ENCODE peak calls at places on chromosomes 11 and 22, in ten cellular contexts. One of them, this sample, is unnamed.

GRCh38 chr11:67287355-67288197 is 1.5 kb upstream of the ANKRD13D start:
- DNase-seq in naive thymus-derived CD4-positive, alpha-beta T cell: no peak
- DNase-seq in B cell: no peak
- DNase-seq in H1: no peak
- DNase-seq in lower lobe of right lung: peak
- DNase-seq in ELR: no peak
- DNase-seq in progenitor cell of endocrine pancreas: no peak
- DNase-seq in GM12865: no peak
- DNase-seq in NCI-H2107: no peak
- DNase-seq in naive B cell: no peak
- DNase-seq in this sample: no peak

GRCh38 chr11:123211981-123212380 is 16.9 kb upstream of the CLMP start:
- DNase-seq in naive thymus-derived CD4-positive, alpha-beta T cell: no peak
- DNase-seq in B cell: no peak
- DNase-seq in H1: peak
- DNase-seq in lower lobe of right lung: no peak
- DNase-seq in ELR: peak
- DNase-seq in progenitor cell of endocrine pancreas: no peak
- DNase-seq in GM12865: no peak
- DNase-seq in NCI-H2107: no peak
- DNase-seq in naive B cell: no peak
- DNase-seq in this sample: no peak

GRCh38 chr11:61854966-61855714 is 27.0 kb downstream of the FADS2 start:
- DNase-seq in naive thymus-derived CD4-positive, alpha-beta T cell: no peak
- DNase-seq in B cell: no peak
- DNase-seq in H1: no peak
- DNase-seq in lower lobe of right lung: no peak
- DNase-seq in ELR: no peak
- DNase-seq in progenitor cell of endocrine pancreas: no peak
- DNase-seq in GM12865: no peak
- DNase-seq in NCI-H2107: no peak
- DNase-seq in naive B cell: no peak
- DNase-seq in this sample: no peak

GRCh38 chr11:76339217-76339616 is 41.7 kb downstream of the THAP12 start:
- DNase-seq in naive thymus-derived CD4-positive, alpha-beta T cell: no peak
- DNase-seq in B cell: no peak
- DNase-seq in H1: no peak
- DNase-seq in lower lobe of right lung: peak
- DNase-seq in ELR: no peak
- DNase-seq in progenitor cell of endocrine pancreas: no peak
- DNase-seq in GM12865: peak
- DNase-seq in NCI-H2107: no peak
- DNase-seq in naive B cell: no peak
- DNase-seq in this sample: no peak

GRCh38 chr22:46948411-46949144 is 186.1 kb downstream of the TBC1D22A start:
- DNase-seq in naive thymus-derived CD4-positive, alpha-beta T cell: no peak
- DNase-seq in B cell: no peak
- DNase-seq in H1: no peak
- DNase-seq in lower lobe of right lung: no peak
- DNase-seq in ELR: no peak
- DNase-seq in progenitor cell of endocrine pancreas: no peak
- DNase-seq in GM12865: no peak
- DNase-seq in NCI-H2107: no peak
- DNase-seq in naive B cell: no peak
- DNase-seq in this sample: no peak

GRCh38 chr22:44449683-44450425 is 48.2 kb downstream of the RTL6 start:
- DNase-seq in naive thymus-derived CD4-positive, alpha-beta T cell: no peak
- DNase-seq in B cell: no peak
- DNase-seq in H1: no peak
- DNase-seq in lower lobe of right lung: no peak
- DNase-seq in ELR: no peak
- DNase-seq in progenitor cell of endocrine pancreas: no peak
- DNase-seq in GM12865: no peak
- DNase-seq in NCI-H2107: no peak
- DNase-seq in naive B cell: no peak
- DNase-seq in this sample: no peak

GRCh38 chr11:108880510-108880909 is 215.6 kb downstream of the DDX10 start:
- DNase-seq in naive thymus-derived CD4-positive, alpha-beta T cell: no peak
- DNase-seq in B cell: no peak
- DNase-seq in H1: no peak
- DNase-seq in lower lobe of right lung: no peak
- DNase-seq in ELR: no peak
- DNase-seq in progenitor cell of endocrine pancreas: no peak
- DNase-seq in GM12865: no peak
- DNase-seq in NCI-H2107: no peak
- DNase-seq in naive B cell: no peak
- DNase-seq in this sample: no peak

GRCh38 chr11:114180301-114181055 is 115.7 kb upstream of the NNMT start:
- DNase-seq in naive thymus-derived CD4-positive, alpha-beta T cell: no peak
- DNase-seq in B cell: no peak
- DNase-seq in H1: no peak
- DNase-seq in lower lobe of right lung: peak
- DNase-seq in ELR: no peak
- DNase-seq in progenitor cell of endocrine pancreas: no peak
- DNase-seq in GM12865: no peak
- DNase-seq in NCI-H2107: no peak
- DNase-seq in naive B cell: no peak
- DNase-seq in this sample: peak

GRCh38 chr22:23089633-23090032 is 19.3 kb downstream of the GNAZ start:
- DNase-seq in naive thymus-derived CD4-positive, alpha-beta T cell: no peak
- DNase-seq in B cell: no peak
- DNase-seq in H1: no peak
- DNase-seq in lower lobe of right lung: no peak
- DNase-seq in ELR: no peak
- DNase-seq in progenitor cell of endocrine pancreas: no peak
- DNase-seq in GM12865: no peak
- DNase-seq in NCI-H2107: no peak
- DNase-seq in naive B cell: no peak
- DNase-seq in this sample: no peak

GRCh38 chr11:64185323-64186204 is at the start of gene STIP1:
- DNase-seq in naive thymus-derived CD4-positive, alpha-beta T cell: peak
- DNase-seq in B cell: peak
- DNase-seq in H1: peak
- DNase-seq in lower lobe of right lung: peak
- DNase-seq in ELR: peak
- DNase-seq in progenitor cell of endocrine pancreas: peak
- DNase-seq in GM12865: peak
- DNase-seq in NCI-H2107: peak
- DNase-seq in naive B cell: peak
- DNase-seq in this sample: peak

GRCh38 chr11:120017582-120017981 is 120.3 kb downstream of the TRIM29 start:
- DNase-seq in naive thymus-derived CD4-positive, alpha-beta T cell: no peak
- DNase-seq in B cell: no peak
- DNase-seq in H1: no peak
- DNase-seq in lower lobe of right lung: no peak
- DNase-seq in ELR: no peak
- DNase-seq in progenitor cell of endocrine pancreas: no peak
- DNase-seq in GM12865: no peak
- DNase-seq in NCI-H2107: peak
- DNase-seq in naive B cell: no peak
- DNase-seq in this sample: no peak

GRCh38 chr22:45336971-45337431 is 27.3 kb downstream of the FAM118A start:
- DNase-seq in naive thymus-derived CD4-positive, alpha-beta T cell: no peak
- DNase-seq in B cell: no peak
- DNase-seq in H1: no peak
- DNase-seq in lower lobe of right lung: peak
- DNase-seq in ELR: no peak
- DNase-seq in progenitor cell of endocrine pancreas: no peak
- DNase-seq in GM12865: no peak
- DNase-seq in NCI-H2107: no peak
- DNase-seq in naive B cell: no peak
- DNase-seq in this sample: peak

GRCh38 chr11:76095891-76096290 is 110.4 kb downstream of the WNT11 start:
- DNase-seq in naive thymus-derived CD4-positive, alpha-beta T cell: no peak
- DNase-seq in B cell: no peak
- DNase-seq in H1: no peak
- DNase-seq in lower lobe of right lung: no peak
- DNase-seq in ELR: no peak
- DNase-seq in progenitor cell of endocrine pancreas: no peak
- DNase-seq in GM12865: no peak
- DNase-seq in NCI-H2107: no peak
- DNase-seq in naive B cell: no peak
- DNase-seq in this sample: no peak

GRCh38 chr22:17359501-17359900 is 9.8 kb upstream of the CECR2 start:
- DNase-seq in naive thymus-derived CD4-positive, alpha-beta T cell: no peak
- DNase-seq in B cell: no peak
- DNase-seq in H1: no peak
- DNase-seq in lower lobe of right lung: no peak
- DNase-seq in ELR: peak
- DNase-seq in progenitor cell of endocrine pancreas: no peak
- DNase-seq in GM12865: no peak
- DNase-seq in NCI-H2107: no peak
- DNase-seq in naive B cell: no peak
- DNase-seq in this sample: no peak

GRCh38 chr11:6245536-6245935 is 6.6 kb downstream of the CNGA4 start:
- DNase-seq in naive thymus-derived CD4-positive, alpha-beta T cell: no peak
- DNase-seq in B cell: no peak
- DNase-seq in H1: no peak
- DNase-seq in lower lobe of right lung: no peak
- DNase-seq in ELR: no peak
- DNase-seq in progenitor cell of endocrine pancreas: no peak
- DNase-seq in GM12865: no peak
- DNase-seq in NCI-H2107: no peak
- DNase-seq in naive B cell: no peak
- DNase-seq in this sample: no peak

GRCh38 chr11:110130642-110131238 is 37.5 kb downstream of the ZC3H12C start:
- DNase-seq in naive thymus-derived CD4-positive, alpha-beta T cell: no peak
- DNase-seq in B cell: no peak
- DNase-seq in H1: no peak
- DNase-seq in lower lobe of right lung: no peak
- DNase-seq in ELR: no peak
- DNase-seq in progenitor cell of endocrine pancreas: peak
- DNase-seq in GM12865: no peak
- DNase-seq in NCI-H2107: peak
- DNase-seq in naive B cell: no peak
- DNase-seq in this sample: no peak

GRCh38 chr11:114132427-114132826 is 72.9 kb downstream of the ZBTB16 start:
- DNase-seq in naive thymus-derived CD4-positive, alpha-beta T cell: no peak
- DNase-seq in B cell: no peak
- DNase-seq in H1: no peak
- DNase-seq in lower lobe of right lung: no peak
- DNase-seq in ELR: no peak
- DNase-seq in progenitor cell of endocrine pancreas: no peak
- DNase-seq in GM12865: no peak
- DNase-seq in NCI-H2107: no peak
- DNase-seq in naive B cell: no peak
- DNase-seq in this sample: no peak

GRCh38 chr11:132402056-132402684 is 1031.8 kb downstream of the NTM start:
- DNase-seq in naive thymus-derived CD4-positive, alpha-beta T cell: no peak
- DNase-seq in B cell: no peak
- DNase-seq in H1: peak
- DNase-seq in lower lobe of right lung: no peak
- DNase-seq in ELR: peak
- DNase-seq in progenitor cell of endocrine pancreas: peak
- DNase-seq in GM12865: peak
- DNase-seq in NCI-H2107: peak
- DNase-seq in naive B cell: no peak
- DNase-seq in this sample: no peak

GRCh38 chr11:67312187-67313021 is 9.1 kb downstream of the SSH3 start:
- DNase-seq in naive thymus-derived CD4-positive, alpha-beta T cell: no peak
- DNase-seq in B cell: no peak
- DNase-seq in H1: no peak
- DNase-seq in lower lobe of right lung: peak
- DNase-seq in ELR: no peak
- DNase-seq in progenitor cell of endocrine pancreas: no peak
- DNase-seq in GM12865: no peak
- DNase-seq in NCI-H2107: no peak
- DNase-seq in naive B cell: no peak
- DNase-seq in this sample: no peak

This sample was measured in upper lobe of left lung.